ENCODE peak calls at places on chromosomes 5 and 9, in seven cellular contexts. One of them, this sample, is unnamed.

GRCh38 chr9:133059623-133060022 is 2.2 kb upstream of the CEL start:
- DNase-seq in hepatocyte: no peak
- DNase-seq in GM23338: no peak
- DNase-seq in MM.1S: no peak
- DNase-seq in HCT116: no peak
- DNase-seq in GM23248: no peak
- DNase-seq in PC-3: no peak
- DNase-seq in this sample: no peak

GRCh38 chr5:171577940-171578856 is 158.8 kb downstream of the FGF18 start:
- DNase-seq in hepatocyte: no peak
- DNase-seq in GM23338: no peak
- DNase-seq in MM.1S: no peak
- DNase-seq in HCT116: no peak
- DNase-seq in GM23248: no peak
- DNase-seq in PC-3: no peak
- DNase-seq in this sample: no peak

GRCh38 chr9:131436865-131437271 is 43.0 kb downstream of the PRRC2B start:
- DNase-seq in hepatocyte: no peak
- DNase-seq in GM23338: peak; percentile 87
- DNase-seq in MM.1S: no peak
- DNase-seq in HCT116: no peak
- DNase-seq in GM23248: no peak
- DNase-seq in PC-3: no peak
- DNase-seq in this sample: no peak

GRCh38 chr5:172902497-172903472 is 56.4 kb upstream of the RPL26L1 start:
- DNase-seq in hepatocyte: peak; percentile 89
- DNase-seq in GM23338: peak; percentile 60
- DNase-seq in MM.1S: no peak
- DNase-seq in HCT116: peak; percentile 8
- DNase-seq in GM23248: peak; percentile 88
- DNase-seq in PC-3: peak; percentile 73
- DNase-seq in this sample: peak; percentile 79

GRCh38 chr5:107990881-107991810 is 320.4 kb upstream of the EFNA5 start:
- DNase-seq in hepatocyte: no peak
- DNase-seq in GM23338: no peak
- DNase-seq in MM.1S: no peak
- DNase-seq in HCT116: no peak
- DNase-seq in GM23248: no peak
- DNase-seq in PC-3: no peak
- DNase-seq in this sample: no peak

GRCh38 chr9:75918154-75918553 is 27.7 kb downstream of the PCSK5 start:
- DNase-seq in hepatocyte: no peak
- DNase-seq in GM23338: no peak
- DNase-seq in MM.1S: no peak
- DNase-seq in HCT116: peak; percentile 76
- DNase-seq in GM23248: no peak
- DNase-seq in PC-3: no peak
- DNase-seq in this sample: peak; percentile 90

GRCh38 chr9:103992938-103993595 is 101.0 kb upstream of the SMC2 start:
- DNase-seq in hepatocyte: no peak
- DNase-seq in GM23338: no peak
- DNase-seq in MM.1S: no peak
- DNase-seq in HCT116: no peak
- DNase-seq in GM23248: no peak
- DNase-seq in PC-3: no peak
- DNase-seq in this sample: no peak

GRCh38 chr9:120410925-120411501 is 169.0 kb downstream of the CDK5RAP2 start:
- DNase-seq in hepatocyte: no peak
- DNase-seq in GM23338: no peak
- DNase-seq in MM.1S: no peak
- DNase-seq in HCT116: no peak
- DNase-seq in GM23248: peak; percentile 72
- DNase-seq in PC-3: no peak
- DNase-seq in this sample: no peak

GRCh38 chr9:105173306-105173705 is 71.1 kb upstream of the SLC44A1 start:
- DNase-seq in hepatocyte: no peak
- DNase-seq in GM23338: peak; percentile 69
- DNase-seq in MM.1S: no peak
- DNase-seq in HCT116: no peak
- DNase-seq in GM23248: no peak
- DNase-seq in PC-3: no peak
- DNase-seq in this sample: no peak

GRCh38 chr5:57174850-57175525 is 1.1 kb downstream of the GPBP1 start:
- DNase-seq in hepatocyte: peak; percentile 19
- DNase-seq in GM23338: no peak
- DNase-seq in MM.1S: peak; percentile 21
- DNase-seq in HCT116: no peak
- DNase-seq in GM23248: peak; percentile 32
- DNase-seq in PC-3: no peak
- DNase-seq in this sample: no peak

GRCh38 chr5:42767491-42768105 is 11.0 kb downstream of the CCDC152 start:
- DNase-seq in hepatocyte: peak; percentile 49
- DNase-seq in GM23338: peak; percentile 52
- DNase-seq in MM.1S: peak; percentile 39
- DNase-seq in HCT116: no peak
- DNase-seq in GM23248: peak; percentile 58
- DNase-seq in PC-3: peak; percentile 74
- DNase-seq in this sample: no peak

GRCh38 chr5:80181618-80182211 is 74.1 kb downstream of the SERINC5 start:
- DNase-seq in hepatocyte: peak; percentile 73
- DNase-seq in GM23338: no peak
- DNase-seq in MM.1S: peak; percentile 91
- DNase-seq in HCT116: peak; percentile 88
- DNase-seq in GM23248: no peak
- DNase-seq in PC-3: peak; percentile 85
- DNase-seq in this sample: peak; percentile 97

GRCh38 chr5:9601055-9601739 is 29.0 kb downstream of the TAS2R1 start:
- DNase-seq in hepatocyte: no peak
- DNase-seq in GM23338: peak; percentile 45
- DNase-seq in MM.1S: no peak
- DNase-seq in HCT116: no peak
- DNase-seq in GM23248: no peak
- DNase-seq in PC-3: no peak
- DNase-seq in this sample: no peak

GRCh38 chr5:101505891-101506570 is 602.9 kb upstream of the ST8SIA4 start:
- DNase-seq in hepatocyte: no peak
- DNase-seq in GM23338: no peak
- DNase-seq in MM.1S: no peak
- DNase-seq in HCT116: no peak
- DNase-seq in GM23248: no peak
- DNase-seq in PC-3: no peak
- DNase-seq in this sample: no peak

GRCh38 chr9:136075881-136076678 is 19.0 kb downstream of the NACC2 start:
- DNase-seq in hepatocyte: no peak
- DNase-seq in GM23338: peak; percentile 24
- DNase-seq in MM.1S: no peak
- DNase-seq in HCT116: no peak
- DNase-seq in GM23248: no peak
- DNase-seq in PC-3: no peak
- DNase-seq in this sample: no peak

GRCh38 chr9:123616707-123617106 is 260.7 kb downstream of the CRB2 start:
- DNase-seq in hepatocyte: no peak
- DNase-seq in GM23338: no peak
- DNase-seq in MM.1S: no peak
- DNase-seq in HCT116: no peak
- DNase-seq in GM23248: no peak
- DNase-seq in PC-3: no peak
- DNase-seq in this sample: no peak

GRCh38 chr5:34803974-34804373 is 35.0 kb upstream of the TTC23L start:
- DNase-seq in hepatocyte: no peak
- DNase-seq in GM23338: no peak
- DNase-seq in MM.1S: no peak
- DNase-seq in HCT116: no peak
- DNase-seq in GM23248: peak; percentile 35
- DNase-seq in PC-3: no peak
- DNase-seq in this sample: no peak

GRCh38 chr5:160315968-160316367 is 3.6 kb upstream of the CCNJL start:
- DNase-seq in hepatocyte: peak; percentile 70
- DNase-seq in GM23338: no peak
- DNase-seq in MM.1S: peak; percentile 63
- DNase-seq in HCT116: peak; percentile 68
- DNase-seq in GM23248: no peak
- DNase-seq in PC-3: peak; percentile 98
- DNase-seq in this sample: peak; percentile 78

GRCh38 chr5:37248387-37248969 is 698 bp downstream of the CPLANE1 start:
- DNase-seq in hepatocyte: peak; percentile 9
- DNase-seq in GM23338: peak; percentile 32
- DNase-seq in MM.1S: no peak
- DNase-seq in HCT116: no peak
- DNase-seq in GM23248: peak; percentile 56
- DNase-seq in PC-3: no peak
- DNase-seq in this sample: peak; percentile 18

GRCh38 chr5:113090336-113091106 is 113.9 kb downstream of the DCP2 start:
- DNase-seq in hepatocyte: no peak
- DNase-seq in GM23338: peak; percentile 18
- DNase-seq in MM.1S: peak; percentile 16
- DNase-seq in HCT116: no peak
- DNase-seq in GM23248: no peak
- DNase-seq in PC-3: no peak
- DNase-seq in this sample: no peak

GRCh38 chr9:34502471-34503335 is 20.1 kb downstream of the ENHO start:
- DNase-seq in hepatocyte: no peak
- DNase-seq in GM23338: no peak
- DNase-seq in MM.1S: no peak
- DNase-seq in HCT116: no peak
- DNase-seq in GM23248: no peak
- DNase-seq in PC-3: peak; percentile 36
- DNase-seq in this sample: no peak

GRCh38 chr5:78819707-78820106 is 165.4 kb downstream of the ARSB start:
- DNase-seq in hepatocyte: no peak
- DNase-seq in GM23338: no peak
- DNase-seq in MM.1S: no peak
- DNase-seq in HCT116: no peak
- DNase-seq in GM23248: no peak
- DNase-seq in PC-3: no peak
- DNase-seq in this sample: no peak

GRCh38 chr5:134537297-134537696 is 11.8 kb downstream of the JADE2 start:
- DNase-seq in hepatocyte: no peak
- DNase-seq in GM23338: no peak
- DNase-seq in MM.1S: no peak
- DNase-seq in HCT116: no peak
- DNase-seq in GM23248: no peak
- DNase-seq in PC-3: no peak
- DNase-seq in this sample: no peak
- H3K9me2 ChIP-seq in hepatocyte: no peaks in the 10 kb centered on the region
- H3K9me2 ChIP-seq in GM23338: no peaks in the 10 kb centered on the region
- H3K9me2 ChIP-seq in MM.1S: no peaks in the 10 kb centered on the region
- H3K9me2 ChIP-seq in HCT116: no peaks in the 10 kb centered on the region
- H3K9me2 ChIP-seq in GM23248: no peaks in the 10 kb centered on the region
- H3K9me2 ChIP-seq in PC-3: no peaks in the 10 kb centered on the region
- H3K9me2 ChIP-seq in this sample: no peaks in the 10 kb centered on the region

DNA sequence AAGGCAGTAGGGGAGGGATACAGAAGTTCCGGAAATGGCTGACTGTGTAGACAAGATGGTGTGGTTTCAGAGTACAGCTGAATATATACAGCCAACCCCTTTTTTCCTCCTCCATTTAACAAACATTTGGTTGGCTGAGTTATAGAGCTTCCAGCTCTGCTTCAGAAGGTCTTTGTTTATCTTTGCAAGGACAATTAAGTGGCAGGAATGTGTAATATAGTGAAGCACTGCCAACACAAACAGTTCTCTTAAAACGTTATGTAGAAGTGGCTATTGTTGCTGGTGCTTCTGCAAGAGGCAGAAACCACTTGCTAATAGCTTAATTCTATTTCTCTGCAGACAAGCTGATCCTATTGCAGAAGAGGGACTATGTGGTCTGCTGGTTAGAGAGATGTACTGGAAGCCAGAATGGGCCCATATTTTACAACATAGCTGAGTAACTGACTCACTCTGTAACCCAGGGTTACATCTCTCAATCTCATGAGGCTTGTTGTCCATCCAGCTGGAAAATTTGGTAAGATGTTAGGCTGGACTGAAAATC is 62.7 kb upstream of the OSMR start:
- DNase-seq in hepatocyte: peak; percentile 29
- DNase-seq in GM23338: no peak
- DNase-seq in MM.1S: no peak
- DNase-seq in HCT116: no peak
- DNase-seq in GM23248: peak; percentile 91
- DNase-seq in PC-3: peak; percentile 96
- DNase-seq in this sample: peak; percentile 85
- H2AFZ ChIP-seq in hepatocyte: no peak overlapping the region
- H2AFZ ChIP-seq in GM23338: peak overlapping the region; percentile 19
- H2AFZ ChIP-seq in MM.1S: no peak overlapping the region
- H2AFZ ChIP-seq in HCT116: no peak overlapping the region
- H2AFZ ChIP-seq in GM23248: peak overlapping the region; percentile 20
- H2AFZ ChIP-seq in PC-3: no peak overlapping the region
- H2AFZ ChIP-seq in this sample: no peak overlapping the region

GRCh38 chr5:135490245-135491037 is 38.3 kb upstream of the TIFAB start:
- DNase-seq in hepatocyte: peak; percentile 40
- DNase-seq in GM23338: peak; percentile 60
- DNase-seq in MM.1S: no peak
- DNase-seq in HCT116: no peak
- DNase-seq in GM23248: no peak
- DNase-seq in PC-3: no peak
- DNase-seq in this sample: no peak
- TF ChIP-seq EZH2 in hepatocyte: no peak
- TF ChIP-seq EZH2 in GM23338: peak; percentile 89
- TF ChIP-seq EZH2 in MM.1S: no peak
- TF ChIP-seq EZH2 in HCT116: no peak
- TF ChIP-seq EZH2 in GM23248: no peak
- TF ChIP-seq EZH2 in PC-3: no peak
- TF ChIP-seq EZH2 in this sample: no peak

GRCh38 chr9:85021686-85022085 is 352.2 kb downstream of the NTRK2 start:
- DNase-seq in hepatocyte: no peak
- DNase-seq in GM23338: no peak
- DNase-seq in MM.1S: no peak
- DNase-seq in HCT116: no peak
- DNase-seq in GM23248: no peak
- DNase-seq in PC-3: no peak
- DNase-seq in this sample: no peak
- H3K9me2 ChIP-seq in hepatocyte: no peaks in the 10 kb centered on the region
- H3K9me2 ChIP-seq in GM23338: no peaks in the 10 kb centered on the region
- H3K9me2 ChIP-seq in MM.1S: no peaks in the 10 kb centered on the region
- H3K9me2 ChIP-seq in HCT116: no peaks in the 10 kb centered on the region
- H3K9me2 ChIP-seq in GM23248: no peaks in the 10 kb centered on the region
- H3K9me2 ChIP-seq in PC-3: no peaks in the 10 kb centered on the region
- H3K9me2 ChIP-seq in this sample: no peaks in the 10 kb centered on the region

DNA sequence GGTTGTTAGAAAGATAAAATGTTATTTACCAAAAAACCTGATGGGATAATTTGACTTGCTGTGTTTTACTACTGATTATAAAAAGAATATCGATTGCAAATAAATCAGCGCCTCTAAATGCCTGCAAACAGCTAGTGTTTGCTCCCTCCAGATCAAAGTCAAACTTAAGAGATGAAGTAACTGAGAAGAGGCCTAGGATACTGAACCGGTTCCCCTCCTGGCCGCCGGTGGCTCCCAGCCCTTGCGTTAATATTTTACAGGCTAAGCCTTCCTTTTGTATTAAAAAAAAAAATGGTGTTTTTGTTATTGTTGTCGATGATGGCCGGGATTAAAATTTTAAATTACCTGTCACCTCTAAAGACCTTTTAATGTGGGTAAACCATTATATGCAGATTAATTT is 2.6 kb downstream of the IRX1 start:
- DNase-seq in hepatocyte: no peak
- DNase-seq in GM23338: no peak
- DNase-seq in MM.1S: no peak
- DNase-seq in HCT116: no peak
- DNase-seq in GM23248: peak; percentile 61
- DNase-seq in PC-3: no peak
- DNase-seq in this sample: no peak
- H2AFZ ChIP-seq in hepatocyte: no peak overlapping the region
- H2AFZ ChIP-seq in GM23338: no peak overlapping the region
- H2AFZ ChIP-seq in MM.1S: no peak overlapping the region
- H2AFZ ChIP-seq in HCT116: no peak overlapping the region
- H2AFZ ChIP-seq in GM23248: peak overlapping the region; percentile 64
- H2AFZ ChIP-seq in PC-3: no peak overlapping the region
- H2AFZ ChIP-seq in this sample: no peak overlapping the region

This sample was measured in PC-9.